ENCODE peak calls at places on chromosomes 7 and 10, in ten cellular contexts. E, T, K, C, N, R, P, U, H and X are unnamed samples.

GRCh38 chr10:29377333-29377961 is 88.6 kb downstream of the LYZL1 start:
- DNase-seq in P (no peak), N (no peak), E (peak), T (no peak), C (no peak), R (no peak), H (no peak), K (peak), U (no peak), X (peak)

GRCh38 chr10:109205929-109206585 is 717.3 kb downstream of the XPNPEP1 start:
- DNase-seq in E (peak), H (no peak), U (no peak), C (no peak), R (no peak), P (no peak), N (no peak), K (peak), T (no peak), X (no peak)

GRCh38 chr10:133307776-133308430 is 769 bp downstream of the TUBGCP2 start:
- DNase-seq in R (peak), E (peak), K (peak), P (peak), C (peak), U (peak), T (peak), H (peak), N (no peak), X (peak)

GRCh38 chr10:104076743-104077160 is 8.9 kb downstream of the COL17A1 start:
- DNase-seq in H (peak), K (peak), R (no peak), P (no peak), T (peak), N (peak), C (no peak), E (no peak), U (no peak), X (peak)

GRCh38 chr10:130038019-130038555 is 72.5 kb downstream of the C10orf143 start:
- DNase-seq in R (no peak), C (no peak), T (no peak), U (no peak), N (no peak), K (no peak), H (no peak), E (no peak), P (no peak), X (no peak)

GRCh38 chr7:79461660-79462059 is 8.2 kb upstream of the MAGI2 start:
- DNase-seq in P (no peak), C (no peak), R (no peak), T (no peak), N (no peak), H (no peak), E (peak), U (no peak), K (peak), X (peak)

GRCh38 chr10:57579926-57580325 is 687.8 kb downstream of the IPMK start:
- DNase-seq in U (no peak), T (no peak), K (peak), E (peak), N (peak), P (no peak), R (no peak), C (no peak), H (no peak), X (no peak)

GRCh38 chr10:119313645-119314044 is 106.3 kb downstream of the GRK5 start:
- DNase-seq in K (no peak), H (no peak), E (no peak), T (no peak), N (no peak), U (peak), P (peak), R (peak), C (no peak), X (no peak)

GRCh38 chr7:4809091-4809591 is 33.7 kb downstream of the AP5Z1 start:
- DNase-seq in C (no peak), E (peak), H (peak), U (peak), R (no peak), K (no peak), P (no peak), N (no peak), T (no peak), X (no peak)

GRCh38 chr7:98470131-98470985 is 69.5 kb upstream of the BAIAP2L1 start:
- DNase-seq in E (no peak), C (peak), N (no peak), T (no peak), U (no peak), R (no peak), H (no peak), K (peak), P (no peak), X (no peak)

GRCh38 chr10:101221479-101222246 is 7.6 kb downstream of the LBX1 start:
- DNase-seq in R (no peak), H (no peak), K (no peak), C (no peak), N (no peak), P (no peak), U (no peak), E (no peak), T (no peak), X (no peak)

GRCh38 chr10:119104653-119105024 is 726 bp downstream of the DENND10 start:
- DNase-seq in P (no peak), T (no peak), U (no peak), E (no peak), N (no peak), R (no peak), H (peak), C (peak), K (peak), X (peak)

GRCh38 chr10:42984035-42984610 is 92.7 kb upstream of the RET start:
- DNase-seq in N (no peak), R (no peak), U (no peak), P (no peak), H (peak), E (no peak), K (no peak), T (no peak), C (no peak), X (no peak)

GRCh38 chr7:134462337-134462925 is 3.5 kb upstream of the AKR1B1 start:
- DNase-seq in E (peak), R (no peak), N (no peak), U (no peak), K (peak), C (no peak), T (no peak), H (no peak), P (no peak), X (peak)

GRCh38 chr7:121451367-121452073 is 55.4 kb upstream of the FAM3C start:
- DNase-seq in P (no peak), K (no peak), C (no peak), N (no peak), T (no peak), R (no peak), E (no peak), H (no peak), U (no peak), X (no peak)

GRCh38 chr10:133565441-133566294 is at the start of gene SYCE1:
- DNase-seq in E (no peak), H (no peak), P (no peak), K (no peak), C (no peak), R (no peak), T (no peak), U (no peak), N (no peak), X (no peak)

GRCh38 chr7:69772699-69773436 is 174.6 kb downstream of the AUTS2 start:
- DNase-seq in R (no peak), P (no peak), K (no peak), C (no peak), T (no peak), H (no peak), U (no peak), E (no peak), N (no peak), X (no peak)